ENCODE peak calls at places on chromosomes 11 and 22, in five cellular contexts. One of them, this sample, is unnamed.

GRCh38 chr22:20276468-20276867 is 8.3 kb upstream of the RTN4R start:
- DNase-seq in activated CD4-positive, alpha-beta T cell treated with anti-CD3 and anti-CD28 coated beads, Interleukin-2, amount 10 ng/mL, durations not matched to agents 7 days and 5 days: no peak
- DNase-seq in H54: no peak
- DNase-seq in stimulated activated CD4-positive, alpha-beta T cell treated with anti-CD3 and anti-CD28 coated beads, Interleukin-2, amount 100 ng/mL, for 48 hours: no peak
- DNase-seq in GM12865: no peak
- DNase-seq in this sample: no peak

GRCh38 chr11:115613004-115613403 is 108.8 kb upstream of the CADM1 start:
- DNase-seq in activated CD4-positive, alpha-beta T cell treated with anti-CD3 and anti-CD28 coated beads, Interleukin-2, amount 10 ng/mL, durations not matched to agents 7 days and 5 days: no peak
- DNase-seq in H54: no peak
- DNase-seq in stimulated activated CD4-positive, alpha-beta T cell treated with anti-CD3 and anti-CD28 coated beads, Interleukin-2, amount 100 ng/mL, for 48 hours: no peak
- DNase-seq in GM12865: no peak
- DNase-seq in this sample: no peak

GRCh38 chr22:49983148-49984042 is 22.8 kb downstream of the PIM3 start:
- DNase-seq in activated CD4-positive, alpha-beta T cell treated with anti-CD3 and anti-CD28 coated beads, Interleukin-2, amount 10 ng/mL, durations not matched to agents 7 days and 5 days: no peak
- DNase-seq in H54: no peak
- DNase-seq in stimulated activated CD4-positive, alpha-beta T cell treated with anti-CD3 and anti-CD28 coated beads, Interleukin-2, amount 100 ng/mL, for 48 hours: no peak
- DNase-seq in GM12865: no peak
- DNase-seq in this sample: no peak

GRCh38 chr11:27401760-27402316 is 38.8 kb upstream of the CCDC34 start:
- DNase-seq in activated CD4-positive, alpha-beta T cell treated with anti-CD3 and anti-CD28 coated beads, Interleukin-2, amount 10 ng/mL, durations not matched to agents 7 days and 5 days: no peak
- DNase-seq in H54: no peak
- DNase-seq in stimulated activated CD4-positive, alpha-beta T cell treated with anti-CD3 and anti-CD28 coated beads, Interleukin-2, amount 100 ng/mL, for 48 hours: no peak
- DNase-seq in GM12865: no peak
- DNase-seq in this sample: no peak

GRCh38 chr11:11146830-11147229 is 206.2 kb downstream of the CSNK2A3 start:
- DNase-seq in activated CD4-positive, alpha-beta T cell treated with anti-CD3 and anti-CD28 coated beads, Interleukin-2, amount 10 ng/mL, durations not matched to agents 7 days and 5 days: no peak
- DNase-seq in H54: no peak
- DNase-seq in stimulated activated CD4-positive, alpha-beta T cell treated with anti-CD3 and anti-CD28 coated beads, Interleukin-2, amount 100 ng/mL, for 48 hours: no peak
- DNase-seq in GM12865: no peak
- DNase-seq in this sample: no peak

GRCh38 chr11:2587132-2587930 is 112.5 kb downstream of the KCNQ1OT1 start:
- DNase-seq in activated CD4-positive, alpha-beta T cell treated with anti-CD3 and anti-CD28 coated beads, Interleukin-2, amount 10 ng/mL, durations not matched to agents 7 days and 5 days: peak; percentile 5
- DNase-seq in H54: no peak
- DNase-seq in stimulated activated CD4-positive, alpha-beta T cell treated with anti-CD3 and anti-CD28 coated beads, Interleukin-2, amount 100 ng/mL, for 48 hours: no peak
- DNase-seq in GM12865: peak; percentile 0
- DNase-seq in this sample: no peak

GRCh38 chr22:20258584-20259335 is 9.4 kb downstream of the RTN4R start:
- DNase-seq in activated CD4-positive, alpha-beta T cell treated with anti-CD3 and anti-CD28 coated beads, Interleukin-2, amount 10 ng/mL, durations not matched to agents 7 days and 5 days: peak; percentile 36
- DNase-seq in H54: no peak
- DNase-seq in stimulated activated CD4-positive, alpha-beta T cell treated with anti-CD3 and anti-CD28 coated beads, Interleukin-2, amount 100 ng/mL, for 48 hours: no peak
- DNase-seq in GM12865: peak; percentile 31
- DNase-seq in this sample: no peak

GRCh38 chr11:97814325-97814959 is 1206.3 kb upstream of the CNTN5 start:
- DNase-seq in activated CD4-positive, alpha-beta T cell treated with anti-CD3 and anti-CD28 coated beads, Interleukin-2, amount 10 ng/mL, durations not matched to agents 7 days and 5 days: no peak
- DNase-seq in H54: no peak
- DNase-seq in stimulated activated CD4-positive, alpha-beta T cell treated with anti-CD3 and anti-CD28 coated beads, Interleukin-2, amount 100 ng/mL, for 48 hours: no peak
- DNase-seq in GM12865: no peak
- DNase-seq in this sample: no peak

GRCh38 chr11:59403546-59403945 is 22.7 kb downstream of the OR5A2 start:
- DNase-seq in activated CD4-positive, alpha-beta T cell treated with anti-CD3 and anti-CD28 coated beads, Interleukin-2, amount 10 ng/mL, durations not matched to agents 7 days and 5 days: no peak
- DNase-seq in H54: no peak
- DNase-seq in stimulated activated CD4-positive, alpha-beta T cell treated with anti-CD3 and anti-CD28 coated beads, Interleukin-2, amount 100 ng/mL, for 48 hours: no peak
- DNase-seq in GM12865: no peak
- DNase-seq in this sample: no peak

GRCh38 chr11:95450547-95451123 is 219.6 kb upstream of the SESN3 start:
- DNase-seq in activated CD4-positive, alpha-beta T cell treated with anti-CD3 and anti-CD28 coated beads, Interleukin-2, amount 10 ng/mL, durations not matched to agents 7 days and 5 days: no peak
- DNase-seq in H54: no peak
- DNase-seq in stimulated activated CD4-positive, alpha-beta T cell treated with anti-CD3 and anti-CD28 coated beads, Interleukin-2, amount 100 ng/mL, for 48 hours: no peak
- DNase-seq in GM12865: no peak
- DNase-seq in this sample: no peak

GRCh38 chr22:37145415-37146385 is 4.0 kb downstream of the IL2RB start:
- DNase-seq in activated CD4-positive, alpha-beta T cell treated with anti-CD3 and anti-CD28 coated beads, Interleukin-2, amount 10 ng/mL, durations not matched to agents 7 days and 5 days: no peak
- DNase-seq in H54: no peak
- DNase-seq in stimulated activated CD4-positive, alpha-beta T cell treated with anti-CD3 and anti-CD28 coated beads, Interleukin-2, amount 100 ng/mL, for 48 hours: no peak
- DNase-seq in GM12865: no peak
- DNase-seq in this sample: no peak

GRCh38 chr22:43014062-43014875 is 680 bp downstream of the PACSIN2 start:
- DNase-seq in activated CD4-positive, alpha-beta T cell treated with anti-CD3 and anti-CD28 coated beads, Interleukin-2, amount 10 ng/mL, durations not matched to agents 7 days and 5 days: peak; percentile 44
- DNase-seq in H54: no peak
- DNase-seq in stimulated activated CD4-positive, alpha-beta T cell treated with anti-CD3 and anti-CD28 coated beads, Interleukin-2, amount 100 ng/mL, for 48 hours: no peak
- DNase-seq in GM12865: peak; percentile 58
- DNase-seq in this sample: peak; percentile 51

GRCh38 chr22:29157759-29158535 is 47.7 kb upstream of the EMID1 start:
- DNase-seq in activated CD4-positive, alpha-beta T cell treated with anti-CD3 and anti-CD28 coated beads, Interleukin-2, amount 10 ng/mL, durations not matched to agents 7 days and 5 days: no peak
- DNase-seq in H54: no peak
- DNase-seq in stimulated activated CD4-positive, alpha-beta T cell treated with anti-CD3 and anti-CD28 coated beads, Interleukin-2, amount 100 ng/mL, for 48 hours: no peak
- DNase-seq in GM12865: peak; percentile 50
- DNase-seq in this sample: no peak

GRCh38 chr11:61820174-61820573 is 3.4 kb upstream of the FADS1 start:
- DNase-seq in activated CD4-positive, alpha-beta T cell treated with anti-CD3 and anti-CD28 coated beads, Interleukin-2, amount 10 ng/mL, durations not matched to agents 7 days and 5 days: no peak
- DNase-seq in H54: peak; percentile 91
- DNase-seq in stimulated activated CD4-positive, alpha-beta T cell treated with anti-CD3 and anti-CD28 coated beads, Interleukin-2, amount 100 ng/mL, for 48 hours: no peak
- DNase-seq in GM12865: no peak
- DNase-seq in this sample: no peak

GRCh38 chr11:346529-346928 is 22.8 kb upstream of the B4GALNT4 start:
- DNase-seq in activated CD4-positive, alpha-beta T cell treated with anti-CD3 and anti-CD28 coated beads, Interleukin-2, amount 10 ng/mL, durations not matched to agents 7 days and 5 days: no peak
- DNase-seq in H54: no peak
- DNase-seq in stimulated activated CD4-positive, alpha-beta T cell treated with anti-CD3 and anti-CD28 coated beads, Interleukin-2, amount 100 ng/mL, for 48 hours: no peak
- DNase-seq in GM12865: no peak
- DNase-seq in this sample: no peak

GRCh38 chr11:34604216-34604615 is 16.7 kb upstream of the EHF start:
- DNase-seq in activated CD4-positive, alpha-beta T cell treated with anti-CD3 and anti-CD28 coated beads, Interleukin-2, amount 10 ng/mL, durations not matched to agents 7 days and 5 days: no peak
- DNase-seq in H54: no peak
- DNase-seq in stimulated activated CD4-positive, alpha-beta T cell treated with anti-CD3 and anti-CD28 coated beads, Interleukin-2, amount 100 ng/mL, for 48 hours: no peak
- DNase-seq in GM12865: no peak
- DNase-seq in this sample: no peak

GRCh38 chr11:119210035-119210434 is 3.9 kb downstream of the CBL start:
- DNase-seq in activated CD4-positive, alpha-beta T cell treated with anti-CD3 and anti-CD28 coated beads, Interleukin-2, amount 10 ng/mL, durations not matched to agents 7 days and 5 days: no peak
- DNase-seq in H54: no peak
- DNase-seq in stimulated activated CD4-positive, alpha-beta T cell treated with anti-CD3 and anti-CD28 coated beads, Interleukin-2, amount 100 ng/mL, for 48 hours: no peak
- DNase-seq in GM12865: no peak
- DNase-seq in this sample: no peak

GRCh38 chr22:45575607-45576272 is 73.1 kb downstream of the FBLN1 start:
- DNase-seq in activated CD4-positive, alpha-beta T cell treated with anti-CD3 and anti-CD28 coated beads, Interleukin-2, amount 10 ng/mL, durations not matched to agents 7 days and 5 days: no peak
- DNase-seq in H54: no peak
- DNase-seq in stimulated activated CD4-positive, alpha-beta T cell treated with anti-CD3 and anti-CD28 coated beads, Interleukin-2, amount 100 ng/mL, for 48 hours: no peak
- DNase-seq in GM12865: no peak
- DNase-seq in this sample: no peak

GRCh38 chr11:4118107-4118506 is 23.5 kb downstream of the RRM1 start:
- DNase-seq in activated CD4-positive, alpha-beta T cell treated with anti-CD3 and anti-CD28 coated beads, Interleukin-2, amount 10 ng/mL, durations not matched to agents 7 days and 5 days: no peak
- DNase-seq in H54: no peak
- DNase-seq in stimulated activated CD4-positive, alpha-beta T cell treated with anti-CD3 and anti-CD28 coated beads, Interleukin-2, amount 100 ng/mL, for 48 hours: no peak
- DNase-seq in GM12865: no peak
- DNase-seq in this sample: no peak

GRCh38 chr22:39502109-39502788 is at the start of gene MIEF1:
- DNase-seq in activated CD4-positive, alpha-beta T cell treated with anti-CD3 and anti-CD28 coated beads, Interleukin-2, amount 10 ng/mL, durations not matched to agents 7 days and 5 days: peak; percentile 92
- DNase-seq in H54: peak; percentile 88
- DNase-seq in stimulated activated CD4-positive, alpha-beta T cell treated with anti-CD3 and anti-CD28 coated beads, Interleukin-2, amount 100 ng/mL, for 48 hours: peak; percentile 91
- DNase-seq in GM12865: peak; percentile 98
- DNase-seq in this sample: peak; percentile 98

GRCh38 chr11:116694815-116695590 is 77.8 kb downstream of the BUD13 start:
- DNase-seq in activated CD4-positive, alpha-beta T cell treated with anti-CD3 and anti-CD28 coated beads, Interleukin-2, amount 10 ng/mL, durations not matched to agents 7 days and 5 days: no peak
- DNase-seq in H54: no peak
- DNase-seq in stimulated activated CD4-positive, alpha-beta T cell treated with anti-CD3 and anti-CD28 coated beads, Interleukin-2, amount 100 ng/mL, for 48 hours: no peak
- DNase-seq in GM12865: no peak
- DNase-seq in this sample: no peak

GRCh38 chr11:44424841-44425240 is 114.9 kb upstream of the ALX4 start:
- DNase-seq in activated CD4-positive, alpha-beta T cell treated with anti-CD3 and anti-CD28 coated beads, Interleukin-2, amount 10 ng/mL, durations not matched to agents 7 days and 5 days: no peak
- DNase-seq in H54: no peak
- DNase-seq in stimulated activated CD4-positive, alpha-beta T cell treated with anti-CD3 and anti-CD28 coated beads, Interleukin-2, amount 100 ng/mL, for 48 hours: no peak
- DNase-seq in GM12865: no peak
- DNase-seq in this sample: no peak

GRCh38 chr11:70117567-70118194 is 39.6 kb downstream of the ANO1 start:
- DNase-seq in activated CD4-positive, alpha-beta T cell treated with anti-CD3 and anti-CD28 coated beads, Interleukin-2, amount 10 ng/mL, durations not matched to agents 7 days and 5 days: no peak
- DNase-seq in H54: no peak
- DNase-seq in stimulated activated CD4-positive, alpha-beta T cell treated with anti-CD3 and anti-CD28 coated beads, Interleukin-2, amount 100 ng/mL, for 48 hours: no peak
- DNase-seq in GM12865: no peak
- DNase-seq in this sample: no peak

GRCh38 chr22:47163876-47164513 is 401.5 kb downstream of the TBC1D22A start:
- DNase-seq in activated CD4-positive, alpha-beta T cell treated with anti-CD3 and anti-CD28 coated beads, Interleukin-2, amount 10 ng/mL, durations not matched to agents 7 days and 5 days: no peak
- DNase-seq in H54: no peak
- DNase-seq in stimulated activated CD4-positive, alpha-beta T cell treated with anti-CD3 and anti-CD28 coated beads, Interleukin-2, amount 100 ng/mL, for 48 hours: no peak
- DNase-seq in GM12865: no peak
- DNase-seq in this sample: no peak

GRCh38 chr11:62444271-62444833 is 25.5 kb downstream of the SCGB1A1 start:
- DNase-seq in activated CD4-positive, alpha-beta T cell treated with anti-CD3 and anti-CD28 coated beads, Interleukin-2, amount 10 ng/mL, durations not matched to agents 7 days and 5 days: peak; percentile 29
- DNase-seq in H54: no peak
- DNase-seq in stimulated activated CD4-positive, alpha-beta T cell treated with anti-CD3 and anti-CD28 coated beads, Interleukin-2, amount 100 ng/mL, for 48 hours: peak; percentile 26
- DNase-seq in GM12865: peak; percentile 37
- DNase-seq in this sample: peak; percentile 81

GRCh38 chr22:32644252-32645100 is 157.0 kb upstream of the TIMP3 start:
- DNase-seq in activated CD4-positive, alpha-beta T cell treated with anti-CD3 and anti-CD28 coated beads, Interleukin-2, amount 10 ng/mL, durations not matched to agents 7 days and 5 days: peak; percentile 42
- DNase-seq in H54: no peak
- DNase-seq in stimulated activated CD4-positive, alpha-beta T cell treated with anti-CD3 and anti-CD28 coated beads, Interleukin-2, amount 100 ng/mL, for 48 hours: peak; percentile 3
- DNase-seq in GM12865: peak; percentile 25
- DNase-seq in this sample: no peak

GRCh38 chr11:6856871-6857270 is 6.0 kb upstream of the OR10A2 start:
- DNase-seq in activated CD4-positive, alpha-beta T cell treated with anti-CD3 and anti-CD28 coated beads, Interleukin-2, amount 10 ng/mL, durations not matched to agents 7 days and 5 days: no peak
- DNase-seq in H54: no peak
- DNase-seq in stimulated activated CD4-positive, alpha-beta T cell treated with anti-CD3 and anti-CD28 coated beads, Interleukin-2, amount 100 ng/mL, for 48 hours: no peak
- DNase-seq in GM12865: peak; percentile 28
- DNase-seq in this sample: no peak

GRCh38 chr11:75196426-75196825 is 44.1 kb upstream of the TPBGL start:
- DNase-seq in activated CD4-positive, alpha-beta T cell treated with anti-CD3 and anti-CD28 coated beads, Interleukin-2, amount 10 ng/mL, durations not matched to agents 7 days and 5 days: no peak
- DNase-seq in H54: no peak
- DNase-seq in stimulated activated CD4-positive, alpha-beta T cell treated with anti-CD3 and anti-CD28 coated beads, Interleukin-2, amount 100 ng/mL, for 48 hours: no peak
- DNase-seq in GM12865: no peak
- DNase-seq in this sample: no peak

GRCh38 chr11:108733479-108734116 is 68.7 kb downstream of the DDX10 start:
- DNase-seq in activated CD4-positive, alpha-beta T cell treated with anti-CD3 and anti-CD28 coated beads, Interleukin-2, amount 10 ng/mL, durations not matched to agents 7 days and 5 days: peak; percentile 9
- DNase-seq in H54: no peak
- DNase-seq in stimulated activated CD4-positive, alpha-beta T cell treated with anti-CD3 and anti-CD28 coated beads, Interleukin-2, amount 100 ng/mL, for 48 hours: peak; percentile 19
- DNase-seq in GM12865: peak; percentile 91
- DNase-seq in this sample: no peak

GRCh38 chr11:59556883-59557205 is 45.5 kb downstream of the OR4D9 start:
- DNase-seq in activated CD4-positive, alpha-beta T cell treated with anti-CD3 and anti-CD28 coated beads, Interleukin-2, amount 10 ng/mL, durations not matched to agents 7 days and 5 days: no peak
- DNase-seq in H54: no peak
- DNase-seq in stimulated activated CD4-positive, alpha-beta T cell treated with anti-CD3 and anti-CD28 coated beads, Interleukin-2, amount 100 ng/mL, for 48 hours: no peak
- DNase-seq in GM12865: peak; percentile 69
- DNase-seq in this sample: peak; percentile 39

GRCh38 chr11:18703001-18703763 is 4.6 kb downstream of the TMEM86A start:
- DNase-seq in activated CD4-positive, alpha-beta T cell treated with anti-CD3 and anti-CD28 coated beads, Interleukin-2, amount 10 ng/mL, durations not matched to agents 7 days and 5 days: no peak
- DNase-seq in H54: no peak
- DNase-seq in stimulated activated CD4-positive, alpha-beta T cell treated with anti-CD3 and anti-CD28 coated beads, Interleukin-2, amount 100 ng/mL, for 48 hours: no peak
- DNase-seq in GM12865: no peak
- DNase-seq in this sample: no peak

GRCh38 chr11:17171342-17171741 is 36.4 kb downstream of the PIK3C2A start:
- DNase-seq in activated CD4-positive, alpha-beta T cell treated with anti-CD3 and anti-CD28 coated beads, Interleukin-2, amount 10 ng/mL, durations not matched to agents 7 days and 5 days: no peak
- DNase-seq in H54: no peak
- DNase-seq in stimulated activated CD4-positive, alpha-beta T cell treated with anti-CD3 and anti-CD28 coated beads, Interleukin-2, amount 100 ng/mL, for 48 hours: no peak
- DNase-seq in GM12865: no peak
- DNase-seq in this sample: no peak

GRCh38 chr11:88480217-88480616 is 142.7 kb upstream of the CTSC start:
- DNase-seq in activated CD4-positive, alpha-beta T cell treated with anti-CD3 and anti-CD28 coated beads, Interleukin-2, amount 10 ng/mL, durations not matched to agents 7 days and 5 days: no peak
- DNase-seq in H54: no peak
- DNase-seq in stimulated activated CD4-positive, alpha-beta T cell treated with anti-CD3 and anti-CD28 coated beads, Interleukin-2, amount 100 ng/mL, for 48 hours: no peak
- DNase-seq in GM12865: no peak
- DNase-seq in this sample: no peak

GRCh38 chr11:4094348-4095291 is at the start of gene RRM1:
- DNase-seq in activated CD4-positive, alpha-beta T cell treated with anti-CD3 and anti-CD28 coated beads, Interleukin-2, amount 10 ng/mL, durations not matched to agents 7 days and 5 days: peak; percentile 94
- DNase-seq in H54: peak; percentile 96
- DNase-seq in stimulated activated CD4-positive, alpha-beta T cell treated with anti-CD3 and anti-CD28 coated beads, Interleukin-2, amount 100 ng/mL, for 48 hours: peak; percentile 92
- DNase-seq in GM12865: peak; percentile 97
- DNase-seq in this sample: peak; percentile 92